ENCODE peak calls at places on chromosome 5, in five cellular contexts. Z, S, P, R and O are unnamed samples.

GRCh38 chr5:131381011-131381410 is 117.2 kb downstream of the CDC42SE2 start:
- DNase-seq in S (no peak), Z (no peak), P (no peak), R (no peak), O (no peak)

GRCh38 chr5:180126716-180127681 is 55.4 kb upstream of the RNF130 start:
- DNase-seq in P (peak), Z (peak), S (peak), R (peak), O (peak)

GRCh38 chr5:142435410-142436115 is 110.7 kb upstream of the SPRY4 start:
- DNase-seq in Z (no peak), P (no peak), S (no peak), R (no peak), O (no peak)

GRCh38 chr5:73363911-73364730 is 84.5 kb downstream of the FOXD1 start:
- DNase-seq in S (peak), P (no peak), R (no peak), Z (no peak), O (no peak)

GRCh38 chr5:171984748-171985419 is 21.6 kb downstream of the FBXW11 start:
- DNase-seq in S (peak), R (no peak), P (no peak), Z (no peak), O (no peak)

GRCh38 chr5:173234129-173234793 is 745 bp downstream of the NKX2-5 start:
- DNase-seq in Z (peak), P (no peak), S (no peak), R (no peak), O (no peak)

GRCh38 chr5:2044041-2044440 is 161.3 kb upstream of the IRX4 start:
- DNase-seq in R (no peak), P (no peak), Z (no peak), S (no peak), O (no peak)

GRCh38 chr5:61082516-61083280 is 79.6 kb downstream of the SMIM15 start:
- DNase-seq in Z (no peak), P (no peak), S (peak), R (no peak), O (no peak)

GRCh38 chr5:112546946-112547647 is 128.0 kb upstream of the EPB41L4A start:
- DNase-seq in Z (no peak), P (no peak), S (no peak), R (no peak), O (no peak)

GRCh38 chr5:142617416-142617815 is 68.5 kb downstream of the FGF1 start:
- DNase-seq in S (no peak), P (no peak), R (no peak), Z (no peak), O (no peak)

GRCh38 chr5:172439785-172440480 is 14.4 kb downstream of the SH3PXD2B start:
- DNase-seq in Z (no peak), S (no peak), P (peak), R (no peak), O (peak)

GRCh38 chr5:107456281-107456715 is 214.4 kb downstream of the EFNA5 start:
- DNase-seq in Z (no peak), R (no peak), P (no peak), S (no peak), O (no peak)

GRCh38 chr5:134142806-134143205 is 28.3 kb downstream of the TCF7 start:
- DNase-seq in P (peak), S (no peak), R (peak), Z (no peak), O (peak)

GRCh38 chr5:134140530-134141201 is 26.2 kb downstream of the TCF7 start:
- DNase-seq in R (peak), Z (peak), P (peak), S (peak), O (peak)

GRCh38 chr5:134142088-134142487 is 27.6 kb downstream of the TCF7 start:
- DNase-seq in S (no peak), P (no peak), R (peak), Z (no peak), O (peak)

GRCh38 chr5:134139891-134140469 is 25.5 kb downstream of the TCF7 start:
- DNase-seq in R (peak), S (no peak), Z (no peak), P (no peak), O (peak)

GRCh38 chr5:134141346-134142050 is 27.0 kb downstream of the TCF7 start:
- DNase-seq in P (no peak), Z (no peak), S (no peak), R (peak), O (peak)
- TF ChIP-seq CTCF in P (no peak), Z (peak), S (no peak), R (no peak), O (no peak)

DNA sequence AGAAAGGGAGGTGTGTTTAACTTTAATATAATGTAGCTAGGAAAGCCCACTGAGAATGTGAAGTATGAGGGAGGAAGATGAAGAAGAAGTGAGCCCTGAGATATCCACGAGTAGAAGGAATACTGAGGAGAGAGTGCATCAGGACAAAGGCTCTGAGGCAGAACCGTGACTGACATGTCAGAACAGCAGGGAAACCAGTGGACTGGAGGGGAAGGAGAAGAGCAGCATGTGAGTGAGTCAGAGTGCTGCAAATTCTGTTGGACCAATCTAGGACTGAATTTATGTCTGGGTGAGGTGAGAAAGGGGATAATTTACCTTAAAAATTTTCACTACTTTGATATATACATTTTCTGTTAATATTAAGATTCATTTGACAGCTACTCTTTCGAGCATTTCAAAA is 110.3 kb downstream of the ST8SIA4 start:
- DNase-seq in R (no peak), P (no peak), Z (no peak), S (no peak), O (no peak)
- TF ChIP-seq CTCF in R (no peak), P (no peak), Z (no peak), S (no peak), O (no peak)

DNA sequence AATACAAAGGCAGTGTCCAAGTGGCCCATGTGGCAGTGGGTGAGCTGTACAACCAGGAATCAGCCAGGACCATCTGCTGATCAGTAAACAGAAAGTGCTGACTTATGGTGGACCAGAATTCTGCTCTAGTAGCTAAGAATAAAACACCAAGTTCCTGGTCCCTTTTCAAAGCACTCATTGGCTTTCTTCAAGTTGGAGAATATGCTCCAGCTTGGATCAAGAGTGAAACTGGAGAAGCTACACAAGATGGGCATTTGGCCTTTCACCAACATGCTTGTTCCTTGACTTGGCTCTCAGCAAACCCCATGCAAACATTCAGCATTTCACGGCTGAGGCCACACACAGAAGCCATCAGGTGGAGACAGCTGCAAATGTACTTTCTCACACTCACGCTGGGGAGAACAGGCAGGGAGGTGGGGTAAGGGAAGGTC is 32.1 kb downstream of the MARCHF3 start:
- DNase-seq in R (no peak), Z (no peak), P (no peak), S (no peak), O (no peak)
- TF ChIP-seq CTCF in R (no peak), Z (no peak), P (no peak), S (no peak), O (no peak)

GRCh38 chr5:76337949-76338589 is 65.0 kb upstream of the IQGAP2 start:
- DNase-seq in P (peak), Z (peak), S (peak), R (peak), O (no peak)
- TF ChIP-seq CTCF in P (peak), Z (peak), S (peak), R (peak), O (peak)

DNA sequence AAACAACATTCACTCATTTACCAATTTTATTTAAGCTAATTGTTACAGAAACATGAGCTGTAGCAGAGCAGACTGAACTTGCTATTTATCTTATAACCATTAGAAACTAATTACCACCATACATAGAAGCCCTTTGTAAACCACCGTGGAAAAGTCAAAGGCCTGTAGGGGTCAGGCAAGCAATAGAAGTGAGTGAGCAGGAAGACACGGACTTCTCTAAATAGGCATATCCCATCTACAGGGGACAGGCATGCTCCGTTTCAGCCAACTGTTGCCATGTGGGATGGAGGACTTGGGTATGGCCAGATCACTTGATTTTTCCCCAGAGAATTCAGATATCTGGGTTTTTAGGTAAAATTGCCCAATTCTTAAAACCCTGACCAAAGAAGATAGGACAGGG is 44.8 kb downstream of the PRRC1 start:
- DNase-seq in Z (peak), R (no peak), S (peak), P (no peak), O (no peak)
- TF ChIP-seq CTCF in Z (peak), R (no peak), S (peak), P (no peak), O (peak)

DNA sequence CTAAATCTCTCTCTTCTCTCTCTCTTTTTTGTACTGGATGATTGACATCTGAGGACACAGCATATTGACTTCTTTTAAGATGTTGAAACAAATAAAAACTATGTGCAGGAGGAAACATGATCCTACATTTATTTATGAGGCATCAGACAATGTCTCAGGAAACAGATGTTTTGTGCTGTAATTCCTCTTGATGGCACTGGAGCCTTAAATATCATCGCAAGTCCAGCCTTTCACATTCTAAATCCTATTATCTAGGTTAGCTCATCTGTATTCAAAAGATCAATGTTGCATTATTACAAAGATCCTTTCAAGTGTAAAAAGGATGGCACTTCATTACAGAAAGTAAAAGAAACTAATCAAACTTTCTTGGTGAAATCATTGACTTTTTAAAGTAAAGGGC is 63.9 kb downstream of the MAT2B start:
- DNase-seq in S (peak), Z (no peak), P (no peak), R (no peak), O (no peak)
- TF ChIP-seq CTCF in S (no peak), Z (peak), P (peak), R (no peak), O (no peak)